ENCODE peak calls at places on chromosomes 6 and 20, in eight cellular contexts. M is IMR-90, C is heart left ventricle, X is NB4, N is lower leg skin, H is Peyer's patch, I is tibial nerve, W is uterus. T is an unnamed sample.

GRCh38 chr20:51732454-51732791 is 35.8 kb downstream of the ATP9A start:
- DNase-seq in C (peak), N (no peak), M (peak), X (no peak), H (no peak), W (peak), I (no peak), T (no peak)

GRCh38 chr6:117840541-117840983 is 66.5 kb upstream of the SLC35F1 start:
- DNase-seq in X (peak), C (no peak), I (no peak), M (peak), N (no peak), W (no peak), H (no peak), T (peak)

GRCh38 chr6:122798099-122798641 is 9.1 kb downstream of the SMPDL3A start:
- DNase-seq in I (no peak), C (no peak), X (no peak), N (no peak), W (no peak), M (peak), H (no peak), T (no peak)

GRCh38 chr6:13000537-13000936 is 284.0 kb downstream of the PHACTR1 start:
- DNase-seq in W (no peak), X (no peak), N (no peak), C (no peak), I (no peak), H (no peak), M (no peak), T (no peak)

GRCh38 chr6:63571382-63571882 is 848 bp upstream of the LOC128125822 start:
- DNase-seq in X (peak), W (no peak), C (no peak), I (no peak), H (no peak), N (no peak), M (no peak), T (no peak)

GRCh38 chr20:21183722-21184121 is 57.8 kb downstream of the KIZ start:
- DNase-seq in X (no peak), N (no peak), W (no peak), M (peak), I (no peak), H (no peak), C (no peak), T (no peak)

GRCh38 chr6:149499066-149499465 is 14.3 kb upstream of the ZC3H12D start:
- DNase-seq in N (no peak), H (no peak), C (no peak), W (no peak), I (no peak), M (peak), X (no peak), T (no peak)

GRCh38 chr6:120872262-120872578 is 462.1 kb downstream of the TBC1D32 start:
- DNase-seq in I (no peak), X (no peak), H (no peak), C (no peak), W (no peak), N (no peak), M (no peak), T (no peak)

GRCh38 chr20:52971498-52972189 is 514 bp upstream of the TSHZ2 start:
- DNase-seq in I (no peak), M (no peak), C (no peak), W (no peak), N (peak), X (no peak), H (no peak), T (no peak)

GRCh38 chr20:52975024-52975732 is 3.0 kb downstream of the TSHZ2 start:
- DNase-seq in X (no peak), I (no peak), W (no peak), N (no peak), M (no peak), C (no peak), H (no peak), T (no peak)

GRCh38 chr20:52974155-52974554 is 2.0 kb downstream of the TSHZ2 start:
- DNase-seq in M (no peak), H (no peak), W (no peak), I (no peak), X (no peak), N (no peak), C (no peak), T (no peak)

GRCh38 chr20:52972190-52972937 is at the start of gene TSHZ2:
- DNase-seq in C (peak), M (peak), N (peak), I (no peak), X (no peak), H (peak), W (peak), T (no peak)

DNA sequence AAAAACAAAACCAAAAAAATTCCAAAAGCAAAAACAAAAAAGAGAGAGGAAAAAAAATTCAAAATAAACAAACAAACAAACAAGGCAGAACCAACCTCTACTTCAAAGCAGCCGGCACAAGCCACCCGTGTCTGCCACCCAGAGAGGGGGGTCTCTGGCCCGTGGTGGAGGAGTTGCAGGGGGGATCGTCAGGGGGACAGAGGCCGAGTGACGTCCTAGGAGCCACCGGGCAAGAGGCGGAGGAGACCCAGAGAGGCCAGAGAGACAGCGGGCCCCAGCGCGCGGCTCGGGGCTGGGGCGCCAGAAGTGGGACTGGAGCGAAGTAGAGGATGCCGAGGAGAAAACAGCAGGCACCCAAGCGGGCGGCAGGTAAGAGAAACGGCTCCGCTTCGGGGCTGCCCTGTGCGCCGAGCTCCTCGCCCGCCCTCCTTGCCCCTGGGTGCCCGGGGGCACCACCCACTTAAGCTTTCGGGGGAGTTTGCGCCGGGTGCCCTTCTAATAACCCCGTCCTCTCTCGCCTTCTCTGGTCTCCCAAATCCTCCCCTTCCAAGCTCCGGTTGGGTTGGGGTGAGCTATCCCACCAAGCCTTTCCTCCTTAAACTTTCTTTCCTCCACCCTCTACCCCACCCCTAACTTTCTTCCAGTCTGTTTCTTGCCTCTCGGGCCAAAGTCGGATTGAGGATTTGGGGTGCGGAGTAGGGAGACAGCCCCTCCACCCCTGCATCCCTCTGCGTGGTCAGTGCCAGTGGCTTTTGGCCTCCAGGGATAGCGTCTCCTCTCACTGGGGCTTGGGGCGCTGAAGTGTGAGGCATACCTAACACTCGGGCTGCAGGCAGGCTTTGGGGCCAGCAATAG is 1.0 kb downstream of the TSHZ2 start:
- DNase-seq in W (peak), N (peak), H (peak), M (no peak), C (no peak), I (no peak), X (no peak), T (no peak)
- TF ChIP-seq POLR2A in W (no peak), N (no peak), H (no peak), M (no peak), C (no peak), I (no peak), X (no peak), T (no peak)

GRCh38 chr6:105598264-105598663 is 195.4 kb upstream of the PREP start:
- DNase-seq in X (no peak), N (no peak), M (no peak), H (no peak), C (no peak), I (no peak), W (no peak), T (no peak)

GRCh38 chr6:105604593-105604905 is 201.7 kb upstream of the PREP start:
- DNase-seq in C (no peak), X (no peak), W (no peak), N (no peak), H (no peak), M (no peak), I (no peak), T (no peak)

GRCh38 chr6:105600342-105601293 is 197.7 kb upstream of the PREP start:
- DNase-seq in N (no peak), M (peak), I (no peak), X (no peak), H (no peak), W (no peak), C (no peak), T (no peak)

GRCh38 chr6:105603779-105604592 is 201.1 kb upstream of the PREP start:
- DNase-seq in W (peak), I (no peak), M (peak), C (no peak), H (no peak), N (no peak), X (no peak), T (no peak)

GRCh38 chr6:105601541-105602174 is 198.8 kb upstream of the PREP start:
- DNase-seq in I (peak), H (peak), C (peak), M (peak), X (peak), W (peak), N (peak), T (no peak)
- TF ChIP-seq POLR2A in I (no peak), H (no peak), C (peak), M (peak), X (no peak), W (no peak), N (no peak), T (no peak)

GRCh38 chr6:85612690-85613474 is 19.2 kb upstream of the SNX14 start:
- DNase-seq in M (no peak), H (no peak), W (no peak), X (no peak), I (no peak), C (no peak), N (no peak), T (no peak)
- TF ChIP-seq POLR2A in M (no peak), H (no peak), W (no peak), X (no peak), I (no peak), C (no peak), N (no peak), T (no peak)

GRCh38 chr20:58892126-58892931 is 39.8 kb downstream of the GNAS start:
- DNase-seq in X (peak), H (peak), W (peak), I (peak), N (peak), C (peak), M (peak), T (peak)
- TF ChIP-seq POLR2A in X (no peak), H (no peak), W (no peak), I (no peak), N (no peak), C (no peak), M (peak), T (peak)

GRCh38 chr6:73523434-73524123 is 2.7 kb upstream of the EEF1A1 start:
- DNase-seq in C (peak), W (peak), X (peak), N (peak), M (peak), I (peak), H (peak), T (peak)
- TF ChIP-seq POLR2A in C (peak), W (peak), X (peak), N (no peak), M (no peak), I (peak), H (peak), T (peak)

T was measured in erythroblast.